ENCODE peak calls at places on chromosomes 1 and 21, in five cellular contexts. M, A, N, D and K are unnamed samples.

GRCh38 chr21:35575280-35575915 is 484.9 kb downstream of the SETD4 start:
- DNase-seq in M (no peak), A (no peak), N (no peak), D (no peak), K (no peak)

GRCh38 chr1:186271032-186271431 is 104.0 kb downstream of the TPR start:
- DNase-seq in M (no peak), A (no peak), N (no peak), D (no peak), K (no peak)

GRCh38 chr1:6459850-6460265 is 6.1 kb downstream of the TNFRSF25 start:
- DNase-seq in M (peak; percentile 50), A (no peak), N (no peak), D (no peak), K (no peak)

GRCh38 chr1:5198328-5198727 is 543.9 kb downstream of the AJAP1 start:
- DNase-seq in M (no peak), A (no peak), N (no peak), D (no peak), K (no peak)

GRCh38 chr1:119840745-119841144 is 29.5 kb upstream of the REG4 start:
- DNase-seq in M (no peak), A (no peak), N (no peak), D (no peak), K (no peak)

GRCh38 chr21:38980416-38981319 is 174.9 kb downstream of the ETS2 start:
- DNase-seq in M (no peak), A (no peak), N (no peak), D (no peak), K (no peak)

GRCh38 chr1:78839704-78840277 is 166.7 kb downstream of the ADGRL4 start:
- DNase-seq in M (peak; percentile 12), A (no peak), N (no peak), D (peak; percentile 23), K (peak; percentile 31)

GRCh38 chr1:155499953-155500621 is 62.5 kb downstream of the ASH1L start:
- DNase-seq in M (no peak), A (no peak), N (peak; percentile 56), D (no peak), K (no peak)

GRCh38 chr1:29099286-29099685 is 24.4 kb downstream of the TMEM200B start:
- DNase-seq in M (no peak), A (no peak), N (no peak), D (no peak), K (no peak)

GRCh38 chr1:5311634-5312298 is 657.4 kb downstream of the AJAP1 start:
- DNase-seq in M (no peak), A (no peak), N (no peak), D (no peak), K (no peak)

GRCh38 chr1:243841507-243841906 is 8.5 kb downstream of the AKT3 start:
- DNase-seq in M (no peak), A (no peak), N (no peak), D (no peak), K (no peak)

GRCh38 chr1:59139396-59139795 is 157.5 kb upstream of the FGGY start:
- DNase-seq in M (peak; percentile 15), A (no peak), N (no peak), D (peak; percentile 6), K (peak; percentile 28)

GRCh38 chr21:42193131-42193671 is 25.7 kb upstream of the ABCG1 start:
- DNase-seq in M (no peak), A (no peak), N (no peak), D (no peak), K (no peak)

GRCh38 chr1:202662081-202662480 is 48.2 kb downstream of the SYT2 start:
- DNase-seq in M (no peak), A (no peak), N (no peak), D (no peak), K (no peak)

GRCh38 chr1:39842726-39843305 is 40.5 kb downstream of the TRIT1 start:
- DNase-seq in M (no peak), A (no peak), N (no peak), D (no peak), K (no peak)
- H3K4me2 ChIP-seq in M (no peak overlapping the region), A (no peak overlapping the region), N (no peak overlapping the region), D (no peak overlapping the region), K (no peak overlapping the region)

GRCh38 chr1:232176222-232176621 is 453.7 kb downstream of the SIPA1L2 start:
- DNase-seq in M (no peak), A (no peak), N (no peak), D (no peak), K (no peak)

GRCh38 chr1:232174306-232174705 is 455.6 kb downstream of the SIPA1L2 start:
- DNase-seq in M (no peak), A (no peak), N (no peak), D (no peak), K (no peak)

GRCh38 chr1:232177438-232177837 is 452.5 kb downstream of the SIPA1L2 start:
- DNase-seq in M (no peak), A (no peak), N (no peak), D (no peak), K (no peak)

GRCh38 chr1:232179896-232180760 is 449.8 kb downstream of the SIPA1L2 start:
- DNase-seq in M (no peak), A (no peak), N (no peak), D (no peak), K (no peak)

GRCh38 chr1:232178191-232178590 is 451.7 kb downstream of the SIPA1L2 start:
- DNase-seq in M (no peak), A (no peak), N (no peak), D (no peak), K (no peak)
- TF ChIP-seq SP1 in M (no peak), A (no peak), N (no peak), D (no peak), K (no peak)

DNA sequence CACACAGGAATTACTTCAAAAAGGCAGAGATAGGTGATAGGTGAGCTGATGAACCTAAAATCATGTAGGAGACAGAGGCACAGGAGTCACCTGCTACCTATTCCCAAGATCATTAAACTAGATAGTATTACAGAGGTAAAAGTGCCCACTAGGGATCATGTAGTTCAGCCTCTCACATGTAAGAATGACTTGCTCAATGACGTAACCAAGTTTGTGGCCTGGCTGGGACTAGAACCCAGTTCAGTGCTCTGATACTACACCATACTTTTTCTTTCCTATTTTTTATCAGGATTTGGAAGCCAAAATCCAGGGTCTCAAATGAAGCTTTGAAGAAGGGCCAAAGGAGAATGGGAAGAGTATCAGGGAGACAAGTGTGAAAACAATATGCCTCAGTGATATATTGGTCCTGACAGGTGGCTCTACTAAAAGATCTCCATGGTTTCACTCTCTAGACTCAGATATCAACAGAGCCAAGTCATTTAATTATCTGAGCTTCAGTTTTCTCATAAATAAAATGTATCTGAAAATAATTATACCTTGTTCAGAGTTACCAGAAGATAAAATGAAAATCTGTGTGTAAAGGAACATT is 87.3 kb upstream of the SLFNL1 start:
- DNase-seq in M (no peak), A (no peak), N (no peak), D (no peak), K (no peak)
- H3K4me2 ChIP-seq in M (no peak overlapping the region), A (no peak overlapping the region), N (no peak overlapping the region), D (no peak overlapping the region), K (peak overlapping the region; percentile 65)

DNA sequence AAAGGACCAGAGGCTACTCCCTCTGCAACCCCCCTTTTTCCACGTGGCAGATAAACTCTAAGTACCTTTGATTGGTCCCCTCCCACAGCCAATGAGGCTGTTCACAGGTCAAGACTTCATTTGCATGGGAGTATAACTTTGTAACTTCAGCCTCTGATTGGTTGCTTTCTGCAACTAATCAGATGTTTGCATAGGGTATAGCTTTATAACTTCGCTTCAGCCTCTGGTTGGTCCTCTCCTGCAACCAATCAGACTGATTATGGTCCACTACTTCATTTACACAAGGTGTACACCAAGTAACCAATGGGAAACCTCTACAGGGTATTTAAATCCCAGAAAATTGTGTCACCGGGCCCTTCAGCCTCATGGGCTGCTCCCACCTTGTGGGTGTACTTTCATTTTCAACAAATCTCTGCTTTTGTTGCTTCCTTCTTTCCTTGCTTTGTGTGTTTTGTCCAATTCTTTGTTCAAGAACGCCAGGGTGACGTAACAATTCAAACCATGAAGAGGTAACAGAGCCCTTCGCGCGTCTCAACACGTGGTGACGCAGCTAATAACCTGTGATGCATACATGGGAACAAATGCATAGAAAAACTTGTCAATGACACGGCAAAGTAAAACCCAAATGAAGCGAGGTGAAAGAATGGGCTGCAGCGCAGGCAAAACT is 47.2 kb downstream of the VPS26C start:
- DNase-seq in M (no peak), A (no peak), N (no peak), D (no peak), K (no peak)
- TF ChIP-seq SP1 in M (no peak), A (no peak), N (no peak), D (no peak), K (no peak)

DNA sequence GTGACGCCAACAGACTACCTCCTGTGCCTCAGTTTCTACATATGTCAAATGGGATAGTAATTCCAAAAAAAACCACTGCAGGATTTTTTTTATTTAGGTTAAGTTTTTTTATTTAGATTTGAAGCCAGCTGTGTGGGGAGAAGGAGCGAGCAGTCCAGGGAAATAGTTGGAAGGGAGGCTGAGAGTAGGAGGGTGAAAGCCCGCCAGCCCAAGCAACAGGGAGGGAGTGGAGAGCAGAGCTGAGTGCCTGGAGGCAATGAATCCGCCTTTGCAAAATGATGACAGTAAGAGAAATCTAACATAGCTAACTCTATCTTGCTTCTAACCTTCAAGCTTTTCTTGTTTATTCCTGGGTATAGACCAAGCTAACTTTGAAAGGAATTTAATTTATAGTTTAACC is 15.6 kb upstream of the C1orf198 start:
- DNase-seq in M (no peak), A (no peak), N (no peak), D (no peak), K (no peak)
- H3K4me2 ChIP-seq in M (no peak overlapping the region), A (no peak overlapping the region), N (no peak overlapping the region), D (no peak overlapping the region), K (no peak overlapping the region)

GRCh38 chr1:92747735-92748134 is 37.2 kb downstream of the EVI5 start:
- DNase-seq in M (no peak), A (no peak), N (no peak), D (no peak), K (no peak)
- TF ChIP-seq SP1 in M (no peak), A (no peak), N (no peak), D (no peak), K (no peak)

DNA sequence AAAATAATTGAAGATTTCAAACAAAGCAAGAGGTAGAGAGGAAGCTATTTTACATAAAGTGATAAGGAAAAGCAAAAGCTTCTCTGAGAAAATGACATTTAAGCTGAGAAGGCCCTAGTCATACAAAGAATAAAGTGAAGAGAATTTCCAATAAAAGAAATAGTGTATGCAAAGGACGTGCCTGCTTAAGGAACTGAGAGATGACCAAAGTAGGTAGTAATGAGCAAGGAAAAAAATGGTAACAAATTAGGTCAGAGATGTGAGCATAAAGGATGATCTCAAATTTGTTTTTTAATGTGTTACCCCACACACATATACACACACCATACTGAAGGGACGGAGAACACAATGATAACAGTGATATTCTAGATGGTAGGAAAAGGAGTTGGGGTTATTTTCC is 46.4 kb downstream of the NRIP1 start:
- DNase-seq in M (no peak), A (no peak), N (no peak), D (no peak), K (no peak)
- H3K4me2 ChIP-seq in M (no peak overlapping the region), A (no peak overlapping the region), N (no peak overlapping the region), D (no peak overlapping the region), K (no peak overlapping the region)

DNA sequence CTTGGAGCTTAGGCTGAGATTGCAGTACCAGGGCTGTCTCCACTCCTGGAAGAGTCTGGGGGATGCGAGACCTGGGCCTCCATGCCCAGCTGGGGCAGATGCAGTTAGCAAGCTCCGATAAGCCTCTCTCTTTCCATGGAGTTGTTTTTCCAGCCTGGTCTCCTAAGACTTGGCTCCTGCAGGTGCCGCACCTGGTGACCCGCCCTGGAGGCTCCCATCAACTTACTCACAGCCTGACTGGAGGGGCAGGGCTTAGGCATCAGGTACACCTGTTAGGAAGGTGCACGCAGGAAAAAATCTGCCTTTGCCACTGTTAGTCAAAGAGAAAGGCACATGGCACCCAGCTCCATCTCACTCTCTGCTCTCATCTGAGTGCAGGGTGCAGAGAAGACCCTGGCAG is 198.1 kb upstream of the TMEM51 start:
- DNase-seq in M (no peak), A (no peak), N (no peak), D (no peak), K (no peak)
- TF ChIP-seq SP1 in M (no peak), A (no peak), N (no peak), D (no peak), K (no peak)